ENCODE peak calls at places on chromosome 17, in seven cellular contexts. A is mammary epithelial cell, M is psoas muscle, N is RWPE1, K is esophagus squamous epithelium, O is AG10803, Q is cardiac fibroblast. E is an unnamed sample.

GRCh38 chr17:57924677-57925076 is 30.5 kb downstream of the CUEDC1 start:
- DNase-seq in A (no peak), M (peak), N (no peak), K (no peak), O (no peak), Q (no peak), E (no peak)

GRCh38 chr17:49571283-49571682 is 4.4 kb upstream of the NXPH3 start:
- DNase-seq in A (no peak), M (peak), N (no peak), K (no peak), O (no peak), Q (no peak), E (no peak)

GRCh38 chr17:42436401-42436800 is 13.3 kb upstream of the CAVIN1 start:
- DNase-seq in A (peak), M (no peak), N (peak), K (no peak), O (peak), Q (peak), E (no peak)

GRCh38 chr17:66576473-66576872 is 258.4 kb upstream of the CACNG5 start:
- DNase-seq in A (no peak), M (no peak), N (no peak), K (no peak), O (no peak), Q (no peak), E (no peak)

GRCh38 chr17:15456972-15457722 is 10.3 kb downstream of the CDRT4 start:
- DNase-seq in A (no peak), M (peak), N (no peak), K (no peak), O (peak), Q (peak), E (no peak)

GRCh38 chr17:8405499-8406016 is 7.9 kb upstream of the RNF222 start:
- DNase-seq in A (no peak), M (no peak), N (no peak), K (no peak), O (no peak), Q (no peak), E (no peak)

GRCh38 chr17:43599835-43600234 is 53.7 kb upstream of the ETV4 start:
- DNase-seq in A (peak), M (no peak), N (peak), K (no peak), O (peak), Q (peak), E (no peak)

GRCh38 chr17:73343168-73343634 is 31.4 kb upstream of the CDC42EP4 start:
- DNase-seq in A (peak), M (peak), N (no peak), K (no peak), O (peak), Q (peak), E (no peak)

GRCh38 chr17:81329927-81330883 is 35.1 kb upstream of the SLC38A10 start:
- DNase-seq in A (no peak), M (no peak), N (peak), K (no peak), O (no peak), Q (no peak), E (no peak)

GRCh38 chr17:70636517-70637133 is 467.3 kb downstream of the KCNJ2 start:
- DNase-seq in A (peak), M (no peak), N (peak), K (no peak), O (peak), Q (peak), E (peak)

GRCh38 chr17:3894927-3895343 is 2.1 kb upstream of the CAMKK1 start:
- DNase-seq in A (no peak), M (no peak), N (no peak), K (no peak), O (peak), Q (peak), E (no peak)

GRCh38 chr17:10149573-10150399 is 48.6 kb downstream of the GAS7 start:
- DNase-seq in A (peak), M (no peak), N (peak), K (no peak), O (peak), Q (peak), E (no peak)

DNA sequence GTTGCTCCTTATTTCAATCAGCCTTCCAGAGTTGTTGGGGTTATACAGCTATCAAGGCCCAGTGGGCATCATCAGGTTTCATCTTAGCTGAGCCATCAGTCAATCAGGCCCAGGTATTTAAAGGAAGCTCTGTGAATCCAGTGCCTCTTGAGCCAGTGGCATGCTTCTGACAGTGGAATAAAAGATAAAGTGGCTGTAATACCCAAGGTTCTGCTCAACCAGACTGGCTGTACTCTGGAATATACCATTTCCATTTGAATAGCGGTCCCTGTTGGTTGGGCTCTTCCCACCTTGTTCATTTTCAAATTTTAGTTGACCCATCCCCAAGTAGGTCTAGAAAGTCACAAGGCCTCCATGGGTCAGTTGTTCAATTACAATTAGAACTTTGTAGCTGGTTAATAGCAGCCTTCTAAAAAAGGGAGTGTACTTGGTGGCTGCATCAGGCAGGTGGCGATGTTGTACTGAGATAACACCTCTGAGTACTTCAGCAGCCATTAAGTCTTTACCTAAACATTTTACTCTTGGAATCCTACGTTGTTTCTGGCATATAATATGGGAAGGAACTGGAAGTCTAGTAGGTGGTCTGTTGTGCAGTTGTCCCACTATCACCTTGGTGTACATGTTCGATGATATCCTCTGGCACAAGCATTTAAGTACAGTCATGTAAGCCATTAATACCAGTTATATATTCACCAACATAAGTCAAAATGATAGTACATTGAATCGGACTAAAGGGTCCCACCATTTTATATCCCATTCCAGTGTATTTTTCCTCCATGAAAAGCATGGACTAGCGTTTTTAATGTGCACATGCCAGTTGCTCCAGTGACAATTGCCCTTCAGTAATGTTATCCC is 294.1 kb downstream of the BCAS3 start:
- DNase-seq in A (peak), M (no peak), N (peak), K (no peak), O (peak), Q (peak), E (peak)
- TF ChIP-seq CTCF in A (peak), M (peak), N (peak), K (peak), O (peak), Q (peak), E (peak)

GRCh38 chr17:37570527-37571093 is 38.6 kb downstream of the SYNRG start:
- DNase-seq in A (peak), M (no peak), N (peak), K (no peak), O (peak), Q (peak), E (no peak)
- TF ChIP-seq CTCF in A (peak), M (peak), N (peak), K (peak), O (peak), Q (peak), E (peak)

GRCh38 chr17:4948997-4949320 is 629 bp upstream of the PFN1 start:
- DNase-seq in A (peak), M (peak), N (peak), K (no peak), O (peak), Q (peak), E (peak)
- TF ChIP-seq CTCF in A (no peak), M (no peak), N (no peak), K (no peak), O (no peak), Q (no peak), E (no peak)

GRCh38 chr17:55325405-55325804 is 60.6 kb downstream of the HLF start:
- DNase-seq in A (no peak), M (no peak), N (no peak), K (no peak), O (no peak), Q (no peak), E (no peak)

GRCh38 chr17:55322451-55322985 is 57.8 kb downstream of the HLF start:
- DNase-seq in A (no peak), M (no peak), N (no peak), K (no peak), O (peak), Q (no peak), E (no peak)

GRCh38 chr17:55326030-55326429 is 61.3 kb downstream of the HLF start:
- DNase-seq in A (no peak), M (no peak), N (no peak), K (no peak), O (no peak), Q (no peak), E (no peak)

GRCh38 chr17:55323518-55324295 is 58.9 kb downstream of the HLF start:
- DNase-seq in A (no peak), M (no peak), N (no peak), K (no peak), O (no peak), Q (no peak), E (no peak)

GRCh38 chr17:55324296-55324978 is 59.7 kb downstream of the HLF start:
- DNase-seq in A (no peak), M (no peak), N (no peak), K (no peak), O (no peak), Q (no peak), E (no peak)
- TF ChIP-seq CTCF in A (no peak), M (no peak), N (no peak), K (no peak), O (no peak), Q (no peak), E (no peak)

DNA sequence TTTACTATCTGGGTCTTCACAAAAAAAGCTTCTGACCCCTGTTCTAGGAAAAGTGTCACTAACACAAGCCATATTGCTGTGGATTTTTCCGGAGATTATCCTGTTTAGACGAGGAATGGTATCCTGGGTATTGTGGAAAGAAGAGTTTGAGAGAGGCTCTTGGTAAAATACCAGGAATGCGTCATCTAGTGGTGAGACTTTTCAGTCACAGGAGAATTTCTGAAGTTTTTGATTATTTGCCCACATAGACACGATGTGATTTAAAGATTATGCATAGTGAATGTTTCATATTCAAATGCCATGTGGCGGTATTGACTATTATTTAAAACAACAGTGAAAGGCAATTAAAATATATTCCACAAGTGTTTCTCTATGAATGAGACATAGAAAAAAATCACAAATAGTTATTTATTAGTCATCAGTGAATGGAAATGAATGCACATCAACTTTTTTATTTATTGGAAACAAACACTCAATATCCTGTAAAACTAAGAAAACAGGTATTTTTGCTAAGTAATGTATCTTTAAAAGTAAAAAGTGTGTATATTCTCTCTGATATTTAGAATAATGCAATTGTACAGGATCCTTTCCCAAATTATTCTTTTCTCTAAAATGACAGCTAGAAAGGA is 7.8 kb downstream of the KRT28 start:
- DNase-seq in A (peak), M (no peak), N (peak), K (no peak), O (peak), Q (peak), E (no peak)
- TF ChIP-seq CTCF in A (peak), M (peak), N (peak), K (peak), O (peak), Q (peak), E (peak)

DNA sequence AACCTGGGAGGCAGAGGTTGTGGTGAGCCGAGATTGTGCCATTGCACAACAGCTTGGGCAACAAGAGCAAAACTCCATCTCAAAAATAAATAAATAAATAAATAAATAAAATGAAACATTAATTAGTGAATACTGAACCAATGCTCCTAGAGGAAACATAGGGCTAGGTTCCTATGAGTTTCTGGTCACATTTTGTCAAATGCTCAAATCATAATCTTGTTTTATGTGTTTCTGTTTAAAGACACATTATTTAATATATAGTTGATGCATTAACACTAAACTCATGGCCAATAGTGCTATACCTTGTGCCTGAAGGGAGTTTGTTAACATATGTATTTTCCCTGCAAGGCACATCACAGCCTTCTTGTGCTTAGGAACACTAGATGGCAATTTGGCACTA is 66.8 kb downstream of the HS3ST3A1 start:
- DNase-seq in A (no peak), M (no peak), N (no peak), K (no peak), O (no peak), Q (no peak), E (no peak)
- TF ChIP-seq CTCF in A (no peak), M (no peak), N (no peak), K (no peak), O (no peak), Q (no peak), E (no peak)

DNA sequence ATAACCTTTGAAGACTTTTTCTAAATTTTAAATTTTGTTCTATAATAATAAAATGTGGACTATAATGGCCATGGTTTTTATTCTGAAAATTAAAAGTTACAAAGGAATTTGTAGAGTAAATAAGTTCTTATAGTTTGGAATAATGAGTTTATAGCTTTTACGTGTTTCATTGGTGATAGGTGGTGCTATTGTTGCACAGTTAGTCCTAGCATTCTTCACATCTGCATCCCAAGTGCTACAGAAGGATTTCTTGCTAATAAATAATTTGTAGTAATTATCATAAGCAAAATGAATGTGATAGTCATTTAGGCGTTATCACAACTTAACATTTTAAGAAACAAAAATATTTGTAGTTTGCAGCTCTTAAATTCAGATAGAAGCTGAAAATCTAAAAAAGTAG is 67.9 kb downstream of the BCAS3 start:
- DNase-seq in A (no peak), M (no peak), N (no peak), K (no peak), O (no peak), Q (peak), E (no peak)
- TF ChIP-seq CTCF in A (no peak), M (peak), N (peak), K (no peak), O (no peak), Q (no peak), E (no peak)

GRCh38 chr17:47776330-47777197 is 43.5 kb downstream of the TBX21 start:
- DNase-seq in A (peak), M (no peak), N (peak), K (no peak), O (peak), Q (peak), E (peak)
- TF ChIP-seq CTCF in A (peak), M (peak), N (peak), K (peak), O (peak), Q (peak), E (peak)

GRCh38 chr17:1899403-1900000 is 69.7 kb downstream of the RPA1 start:
- DNase-seq in A (no peak), M (no peak), N (no peak), K (no peak), O (no peak), Q (no peak), E (no peak)
- TF ChIP-seq CTCF in A (peak), M (peak), N (no peak), K (peak), O (peak), Q (no peak), E (no peak)

E was measured in B cell.